ENCODE peak calls at places on chromosome 22, in six cellular contexts. Q is activated naive CD8-positive, alpha-beta T cell treated with anti-CD3 and anti-CD28 coated beads, Interleukin-2, amount 50 U/mL, for 16 hours; B is sciatic nerve; A is pancreas; U is ELR; M is H9. Z is an unnamed sample.

GRCh38 chr22:48882636-48883200 is 945.0 kb downstream of the BRD1 start:
- DNase-seq in Q (no peak), B (peak), A (no peak), U (no peak), M (no peak), Z (no peak)

GRCh38 chr22:31652911-31653684 is 8.9 kb downstream of the PISD start:
- DNase-seq in Q (no peak), B (no peak), A (no peak), U (no peak), M (no peak), Z (no peak)

GRCh38 chr22:48876951-48877350 is 950.7 kb downstream of the BRD1 start:
- DNase-seq in Q (no peak), B (no peak), A (no peak), U (no peak), M (no peak), Z (no peak)

GRCh38 chr22:20530368-20531153 is 23.2 kb downstream of the MED15 start:
- DNase-seq in Q (no peak), B (no peak), A (no peak), U (peak), M (no peak), Z (no peak)

GRCh38 chr22:26391623-26392022 is 37.4 kb upstream of the ASPHD2 start:
- DNase-seq in Q (no peak), B (no peak), A (no peak), U (no peak), M (no peak), Z (no peak)

GRCh38 chr22:22421392-22421791 is 87.2 kb downstream of the ZNF280B start:
- DNase-seq in Q (no peak), B (no peak), A (no peak), U (no peak), M (no peak), Z (no peak)

GRCh38 chr22:42608481-42609361 is 6.0 kb downstream of the POLDIP3 start:
- DNase-seq in Q (no peak), B (no peak), A (no peak), U (peak), M (no peak), Z (no peak)

GRCh38 chr22:38867124-38867455 is 4.9 kb downstream of the CBX6 start:
- DNase-seq in Q (no peak), B (no peak), A (no peak), U (no peak), M (peak), Z (no peak)